ENCODE peak calls at places on chromosome 14, in six cellular contexts. One of them, this sample, is unnamed.

GRCh38 chr14:67941456-67942018 is 122.0 kb downstream of the RAD51B start:
- DNase-seq in kidney tubule cell: peak
- DNase-seq in uterus: no peak
- DNase-seq in germinal center: no peak
- DNase-seq in COR-L47: no peak
- DNase-seq in fibroblast of the aortic adventitia: peak
- DNase-seq in this sample: no peak

GRCh38 chr14:60514378-60515243 is 5.7 kb downstream of the SIX6 start:
- DNase-seq in kidney tubule cell: no peak
- DNase-seq in uterus: no peak
- DNase-seq in germinal center: peak
- DNase-seq in COR-L47: peak
- DNase-seq in fibroblast of the aortic adventitia: no peak
- DNase-seq in this sample: no peak

GRCh38 chr14:32022938-32023466 is 54.1 kb upstream of the ARHGAP5 start:
- DNase-seq in kidney tubule cell: no peak
- DNase-seq in uterus: no peak
- DNase-seq in germinal center: no peak
- DNase-seq in COR-L47: no peak
- DNase-seq in fibroblast of the aortic adventitia: no peak
- DNase-seq in this sample: no peak

GRCh38 chr14:72383869-72384268 is 451.6 kb downstream of the RGS6 start:
- DNase-seq in kidney tubule cell: no peak
- DNase-seq in uterus: no peak
- DNase-seq in germinal center: no peak
- DNase-seq in COR-L47: no peak
- DNase-seq in fibroblast of the aortic adventitia: no peak
- DNase-seq in this sample: no peak

GRCh38 chr14:102362084-102362483 is 606 bp downstream of the CINP start:
- DNase-seq in kidney tubule cell: peak
- DNase-seq in uterus: no peak
- DNase-seq in germinal center: peak
- DNase-seq in COR-L47: no peak
- DNase-seq in fibroblast of the aortic adventitia: peak
- DNase-seq in this sample: no peak

GRCh38 chr14:104277416-104278213 is 139.2 kb downstream of the KIF26A start:
- DNase-seq in kidney tubule cell: no peak
- DNase-seq in uterus: peak
- DNase-seq in germinal center: no peak
- DNase-seq in COR-L47: no peak
- DNase-seq in fibroblast of the aortic adventitia: no peak
- DNase-seq in this sample: no peak

GRCh38 chr14:90681889-90682429 is 134.3 kb downstream of the TTC7B start:
- DNase-seq in kidney tubule cell: peak
- DNase-seq in uterus: no peak
- DNase-seq in germinal center: no peak
- DNase-seq in COR-L47: no peak
- DNase-seq in fibroblast of the aortic adventitia: no peak
- DNase-seq in this sample: no peak

GRCh38 chr14:70671652-70672327 is 30.1 kb downstream of the TTC9 start:
- DNase-seq in kidney tubule cell: no peak
- DNase-seq in uterus: no peak
- DNase-seq in germinal center: no peak
- DNase-seq in COR-L47: no peak
- DNase-seq in fibroblast of the aortic adventitia: no peak
- DNase-seq in this sample: no peak

GRCh38 chr14:32311294-32312009 is 17.6 kb upstream of the AKAP6 start:
- DNase-seq in kidney tubule cell: no peak
- DNase-seq in uterus: no peak
- DNase-seq in germinal center: no peak
- DNase-seq in COR-L47: no peak
- DNase-seq in fibroblast of the aortic adventitia: no peak
- DNase-seq in this sample: no peak

GRCh38 chr14:74161526-74162158 is 76.9 kb downstream of the LIN52 start:
- DNase-seq in kidney tubule cell: no peak
- DNase-seq in uterus: no peak
- DNase-seq in germinal center: no peak
- DNase-seq in COR-L47: no peak
- DNase-seq in fibroblast of the aortic adventitia: no peak
- DNase-seq in this sample: no peak

GRCh38 chr14:94423465-94424056 is 29.0 kb downstream of the SERPINA11 start:
- DNase-seq in kidney tubule cell: peak
- DNase-seq in uterus: peak
- DNase-seq in germinal center: peak
- DNase-seq in COR-L47: peak
- DNase-seq in fibroblast of the aortic adventitia: peak
- DNase-seq in this sample: no peak

GRCh38 chr14:90886297-90886830 is 70.1 kb upstream of the TTC7B start:
- DNase-seq in kidney tubule cell: no peak
- DNase-seq in uterus: no peak
- DNase-seq in germinal center: no peak
- DNase-seq in COR-L47: no peak
- DNase-seq in fibroblast of the aortic adventitia: no peak
- DNase-seq in this sample: no peak

GRCh38 chr14:100619382-100620305 is 32.4 kb upstream of the BEGAIN start:
- DNase-seq in kidney tubule cell: no peak
- DNase-seq in uterus: no peak
- DNase-seq in germinal center: no peak
- DNase-seq in COR-L47: peak
- DNase-seq in fibroblast of the aortic adventitia: no peak
- DNase-seq in this sample: no peak

GRCh38 chr14:55356913-55357312 is 54.7 kb downstream of the ATG14 start:
- DNase-seq in kidney tubule cell: no peak
- DNase-seq in uterus: no peak
- DNase-seq in germinal center: no peak
- DNase-seq in COR-L47: no peak
- DNase-seq in fibroblast of the aortic adventitia: no peak
- DNase-seq in this sample: no peak

GRCh38 chr14:68269136-68269535 is 449.6 kb downstream of the RAD51B start:
- DNase-seq in kidney tubule cell: no peak
- DNase-seq in uterus: no peak
- DNase-seq in germinal center: no peak
- DNase-seq in COR-L47: no peak
- DNase-seq in fibroblast of the aortic adventitia: no peak
- DNase-seq in this sample: no peak

GRCh38 chr14:103488960-103489359 is 33.7 kb downstream of the CKB start:
- DNase-seq in kidney tubule cell: no peak
- DNase-seq in uterus: no peak
- DNase-seq in germinal center: no peak
- DNase-seq in COR-L47: no peak
- DNase-seq in fibroblast of the aortic adventitia: peak
- DNase-seq in this sample: no peak

GRCh38 chr14:61260939-61261776 is 20.0 kb downstream of the TMEM30B start:
- DNase-seq in kidney tubule cell: no peak
- DNase-seq in uterus: no peak
- DNase-seq in germinal center: no peak
- DNase-seq in COR-L47: peak
- DNase-seq in fibroblast of the aortic adventitia: peak
- DNase-seq in this sample: no peak

GRCh38 chr14:61471297-61471980 is 150.1 kb downstream of the PRKCH start:
- DNase-seq in kidney tubule cell: peak
- DNase-seq in uterus: no peak
- DNase-seq in germinal center: peak
- DNase-seq in COR-L47: no peak
- DNase-seq in fibroblast of the aortic adventitia: no peak
- DNase-seq in this sample: no peak

This sample was measured in NCI-H2081 treated with DMSO at 0.1 percent for 48 hours.